ENCODE peak calls at places on chromosome 11, in eight cellular contexts. One of them, this sample, is unnamed.

GRCh38 chr11:85752890-85753581 is 57.9 kb downstream of the SYTL2 start:
- DNase-seq in progenitor cell of endocrine pancreas: no peak
- DNase-seq in GM03348: no peak
- DNase-seq in NCI-H748 treated with DMSO at 0.1 percent for 48 hours: no peak
- DNase-seq in stimulated activated CD8-positive, alpha-beta memory T cell treated with anti-CD3 and anti-CD28 coated beads, Interleukin-2, amount 100 ng/mL, for 48 hours: peak
- DNase-seq in osteocyte: no peak
- DNase-seq in BJ: no peak
- DNase-seq in EH: no peak
- DNase-seq in this sample: no peak

GRCh38 chr11:95705485-95706124 is 84.0 kb downstream of the FAM76B start:
- DNase-seq in progenitor cell of endocrine pancreas: peak
- DNase-seq in GM03348: peak
- DNase-seq in NCI-H748 treated with DMSO at 0.1 percent for 48 hours: peak
- DNase-seq in stimulated activated CD8-positive, alpha-beta memory T cell treated with anti-CD3 and anti-CD28 coated beads, Interleukin-2, amount 100 ng/mL, for 48 hours: peak
- DNase-seq in osteocyte: peak
- DNase-seq in BJ: no peak
- DNase-seq in EH: peak
- DNase-seq in this sample: peak

GRCh38 chr11:83278351-83278750 is 7.8 kb downstream of the CCDC90B start:
- DNase-seq in progenitor cell of endocrine pancreas: no peak
- DNase-seq in GM03348: peak
- DNase-seq in NCI-H748 treated with DMSO at 0.1 percent for 48 hours: no peak
- DNase-seq in stimulated activated CD8-positive, alpha-beta memory T cell treated with anti-CD3 and anti-CD28 coated beads, Interleukin-2, amount 100 ng/mL, for 48 hours: no peak
- DNase-seq in osteocyte: no peak
- DNase-seq in BJ: peak
- DNase-seq in EH: peak
- DNase-seq in this sample: no peak

GRCh38 chr11:64876835-64877341 is 1.5 kb downstream of the EHD1 start:
- DNase-seq in progenitor cell of endocrine pancreas: no peak
- DNase-seq in GM03348: peak
- DNase-seq in NCI-H748 treated with DMSO at 0.1 percent for 48 hours: no peak
- DNase-seq in stimulated activated CD8-positive, alpha-beta memory T cell treated with anti-CD3 and anti-CD28 coated beads, Interleukin-2, amount 100 ng/mL, for 48 hours: no peak
- DNase-seq in osteocyte: no peak
- DNase-seq in BJ: peak
- DNase-seq in EH: peak
- DNase-seq in this sample: no peak

GRCh38 chr11:117588166-117588810 is 208.7 kb downstream of the DSCAML1 start:
- DNase-seq in progenitor cell of endocrine pancreas: no peak
- DNase-seq in GM03348: no peak
- DNase-seq in NCI-H748 treated with DMSO at 0.1 percent for 48 hours: no peak
- DNase-seq in stimulated activated CD8-positive, alpha-beta memory T cell treated with anti-CD3 and anti-CD28 coated beads, Interleukin-2, amount 100 ng/mL, for 48 hours: no peak
- DNase-seq in osteocyte: no peak
- DNase-seq in BJ: no peak
- DNase-seq in EH: no peak
- DNase-seq in this sample: no peak

GRCh38 chr11:43035011-43035564 is 276.7 kb upstream of the API5 start:
- DNase-seq in progenitor cell of endocrine pancreas: no peak
- DNase-seq in GM03348: no peak
- DNase-seq in NCI-H748 treated with DMSO at 0.1 percent for 48 hours: no peak
- DNase-seq in stimulated activated CD8-positive, alpha-beta memory T cell treated with anti-CD3 and anti-CD28 coated beads, Interleukin-2, amount 100 ng/mL, for 48 hours: no peak
- DNase-seq in osteocyte: no peak
- DNase-seq in BJ: no peak
- DNase-seq in EH: no peak
- DNase-seq in this sample: no peak

GRCh38 chr11:30314625-30315024 is 8.3 kb upstream of the ARL14EP start:
- DNase-seq in progenitor cell of endocrine pancreas: no peak
- DNase-seq in GM03348: no peak
- DNase-seq in NCI-H748 treated with DMSO at 0.1 percent for 48 hours: no peak
- DNase-seq in stimulated activated CD8-positive, alpha-beta memory T cell treated with anti-CD3 and anti-CD28 coated beads, Interleukin-2, amount 100 ng/mL, for 48 hours: no peak
- DNase-seq in osteocyte: no peak
- DNase-seq in BJ: no peak
- DNase-seq in EH: no peak
- DNase-seq in this sample: no peak

GRCh38 chr11:10792385-10793068 is 16.2 kb downstream of the EIF4G2 start:
- DNase-seq in progenitor cell of endocrine pancreas: peak
- DNase-seq in GM03348: peak
- DNase-seq in NCI-H748 treated with DMSO at 0.1 percent for 48 hours: peak
- DNase-seq in stimulated activated CD8-positive, alpha-beta memory T cell treated with anti-CD3 and anti-CD28 coated beads, Interleukin-2, amount 100 ng/mL, for 48 hours: peak
- DNase-seq in osteocyte: peak
- DNase-seq in BJ: no peak
- DNase-seq in EH: peak
- DNase-seq in this sample: peak

GRCh38 chr11:93480756-93481155 is 62.4 kb downstream of the SMCO4 start:
- DNase-seq in progenitor cell of endocrine pancreas: no peak
- DNase-seq in GM03348: no peak
- DNase-seq in NCI-H748 treated with DMSO at 0.1 percent for 48 hours: no peak
- DNase-seq in stimulated activated CD8-positive, alpha-beta memory T cell treated with anti-CD3 and anti-CD28 coated beads, Interleukin-2, amount 100 ng/mL, for 48 hours: no peak
- DNase-seq in osteocyte: no peak
- DNase-seq in BJ: no peak
- DNase-seq in EH: no peak
- DNase-seq in this sample: no peak

GRCh38 chr11:57890521-57890920 is 128.9 kb downstream of the CTNND1 start:
- DNase-seq in progenitor cell of endocrine pancreas: no peak
- DNase-seq in GM03348: no peak
- DNase-seq in NCI-H748 treated with DMSO at 0.1 percent for 48 hours: no peak
- DNase-seq in stimulated activated CD8-positive, alpha-beta memory T cell treated with anti-CD3 and anti-CD28 coated beads, Interleukin-2, amount 100 ng/mL, for 48 hours: no peak
- DNase-seq in osteocyte: no peak
- DNase-seq in BJ: no peak
- DNase-seq in EH: no peak
- DNase-seq in this sample: no peak

GRCh38 chr11:102312656-102313055 is 4.6 kb upstream of the BIRC3 start:
- DNase-seq in progenitor cell of endocrine pancreas: no peak
- DNase-seq in GM03348: peak
- DNase-seq in NCI-H748 treated with DMSO at 0.1 percent for 48 hours: no peak
- DNase-seq in stimulated activated CD8-positive, alpha-beta memory T cell treated with anti-CD3 and anti-CD28 coated beads, Interleukin-2, amount 100 ng/mL, for 48 hours: no peak
- DNase-seq in osteocyte: no peak
- DNase-seq in BJ: no peak
- DNase-seq in EH: peak
- DNase-seq in this sample: peak

GRCh38 chr11:86064236-86064803 is 4.6 kb downstream of the PICALM start:
- DNase-seq in progenitor cell of endocrine pancreas: no peak
- DNase-seq in GM03348: no peak
- DNase-seq in NCI-H748 treated with DMSO at 0.1 percent for 48 hours: no peak
- DNase-seq in stimulated activated CD8-positive, alpha-beta memory T cell treated with anti-CD3 and anti-CD28 coated beads, Interleukin-2, amount 100 ng/mL, for 48 hours: no peak
- DNase-seq in osteocyte: no peak
- DNase-seq in BJ: no peak
- DNase-seq in EH: peak
- DNase-seq in this sample: no peak

GRCh38 chr11:104033134-104033533 is 3.3 kb upstream of the DDI1 start:
- DNase-seq in progenitor cell of endocrine pancreas: no peak
- DNase-seq in GM03348: peak
- DNase-seq in NCI-H748 treated with DMSO at 0.1 percent for 48 hours: no peak
- DNase-seq in stimulated activated CD8-positive, alpha-beta memory T cell treated with anti-CD3 and anti-CD28 coated beads, Interleukin-2, amount 100 ng/mL, for 48 hours: no peak
- DNase-seq in osteocyte: no peak
- DNase-seq in BJ: no peak
- DNase-seq in EH: peak
- DNase-seq in this sample: no peak

GRCh38 chr11:128837627-128838026 is 29.5 kb downstream of the KCNJ1 start:
- DNase-seq in progenitor cell of endocrine pancreas: no peak
- DNase-seq in GM03348: no peak
- DNase-seq in NCI-H748 treated with DMSO at 0.1 percent for 48 hours: no peak
- DNase-seq in stimulated activated CD8-positive, alpha-beta memory T cell treated with anti-CD3 and anti-CD28 coated beads, Interleukin-2, amount 100 ng/mL, for 48 hours: no peak
- DNase-seq in osteocyte: no peak
- DNase-seq in BJ: no peak
- DNase-seq in EH: no peak
- DNase-seq in this sample: no peak

GRCh38 chr11:46348566-46348981 is 1.3 kb downstream of the DGKZ start:
- DNase-seq in progenitor cell of endocrine pancreas: no peak
- DNase-seq in GM03348: no peak
- DNase-seq in NCI-H748 treated with DMSO at 0.1 percent for 48 hours: no peak
- DNase-seq in stimulated activated CD8-positive, alpha-beta memory T cell treated with anti-CD3 and anti-CD28 coated beads, Interleukin-2, amount 100 ng/mL, for 48 hours: no peak
- DNase-seq in osteocyte: no peak
- DNase-seq in BJ: no peak
- DNase-seq in EH: no peak
- DNase-seq in this sample: no peak

GRCh38 chr11:69487391-69487790 is 5.9 kb downstream of the LINC01488 start:
- DNase-seq in progenitor cell of endocrine pancreas: no peak
- DNase-seq in GM03348: no peak
- DNase-seq in NCI-H748 treated with DMSO at 0.1 percent for 48 hours: no peak
- DNase-seq in stimulated activated CD8-positive, alpha-beta memory T cell treated with anti-CD3 and anti-CD28 coated beads, Interleukin-2, amount 100 ng/mL, for 48 hours: no peak
- DNase-seq in osteocyte: no peak
- DNase-seq in BJ: no peak
- DNase-seq in EH: no peak
- DNase-seq in this sample: no peak

GRCh38 chr11:127056338-127056971 is 55.9 kb upstream of the KIRREL3 start:
- DNase-seq in progenitor cell of endocrine pancreas: no peak
- DNase-seq in GM03348: peak
- DNase-seq in NCI-H748 treated with DMSO at 0.1 percent for 48 hours: no peak
- DNase-seq in stimulated activated CD8-positive, alpha-beta memory T cell treated with anti-CD3 and anti-CD28 coated beads, Interleukin-2, amount 100 ng/mL, for 48 hours: no peak
- DNase-seq in osteocyte: no peak
- DNase-seq in BJ: no peak
- DNase-seq in EH: peak
- DNase-seq in this sample: no peak

GRCh38 chr11:117010808-117011540 is 87.3 kb downstream of the SIK3 start:
- DNase-seq in progenitor cell of endocrine pancreas: no peak
- DNase-seq in GM03348: peak
- DNase-seq in NCI-H748 treated with DMSO at 0.1 percent for 48 hours: no peak
- DNase-seq in stimulated activated CD8-positive, alpha-beta memory T cell treated with anti-CD3 and anti-CD28 coated beads, Interleukin-2, amount 100 ng/mL, for 48 hours: no peak
- DNase-seq in osteocyte: no peak
- DNase-seq in BJ: peak
- DNase-seq in EH: peak
- DNase-seq in this sample: no peak

GRCh38 chr11:130340671-130341319 is 26.1 kb upstream of the ZBTB44 start:
- DNase-seq in progenitor cell of endocrine pancreas: no peak
- DNase-seq in GM03348: no peak
- DNase-seq in NCI-H748 treated with DMSO at 0.1 percent for 48 hours: no peak
- DNase-seq in stimulated activated CD8-positive, alpha-beta memory T cell treated with anti-CD3 and anti-CD28 coated beads, Interleukin-2, amount 100 ng/mL, for 48 hours: no peak
- DNase-seq in osteocyte: no peak
- DNase-seq in BJ: no peak
- DNase-seq in EH: no peak
- DNase-seq in this sample: no peak

GRCh38 chr11:6703247-6704063 is 20.3 kb upstream of the MRPL17 start:
- DNase-seq in progenitor cell of endocrine pancreas: no peak
- DNase-seq in GM03348: peak
- DNase-seq in NCI-H748 treated with DMSO at 0.1 percent for 48 hours: peak
- DNase-seq in stimulated activated CD8-positive, alpha-beta memory T cell treated with anti-CD3 and anti-CD28 coated beads, Interleukin-2, amount 100 ng/mL, for 48 hours: no peak
- DNase-seq in osteocyte: no peak
- DNase-seq in BJ: no peak
- DNase-seq in EH: peak
- DNase-seq in this sample: no peak

GRCh38 chr11:8597182-8597581 is 3.2 kb upstream of the STK33 start:
- DNase-seq in progenitor cell of endocrine pancreas: no peak
- DNase-seq in GM03348: peak
- DNase-seq in NCI-H748 treated with DMSO at 0.1 percent for 48 hours: peak
- DNase-seq in stimulated activated CD8-positive, alpha-beta memory T cell treated with anti-CD3 and anti-CD28 coated beads, Interleukin-2, amount 100 ng/mL, for 48 hours: no peak
- DNase-seq in osteocyte: no peak
- DNase-seq in BJ: no peak
- DNase-seq in EH: peak
- DNase-seq in this sample: peak

GRCh38 chr11:66880484-66881211 is 23.8 kb downstream of the LRFN4 start:
- DNase-seq in progenitor cell of endocrine pancreas: no peak
- DNase-seq in GM03348: no peak
- DNase-seq in NCI-H748 treated with DMSO at 0.1 percent for 48 hours: peak
- DNase-seq in stimulated activated CD8-positive, alpha-beta memory T cell treated with anti-CD3 and anti-CD28 coated beads, Interleukin-2, amount 100 ng/mL, for 48 hours: no peak
- DNase-seq in osteocyte: no peak
- DNase-seq in BJ: no peak
- DNase-seq in EH: no peak
- DNase-seq in this sample: peak

GRCh38 chr11:97890466-97890865 is 1130.3 kb upstream of the CNTN5 start:
- DNase-seq in progenitor cell of endocrine pancreas: no peak
- DNase-seq in GM03348: no peak
- DNase-seq in NCI-H748 treated with DMSO at 0.1 percent for 48 hours: no peak
- DNase-seq in stimulated activated CD8-positive, alpha-beta memory T cell treated with anti-CD3 and anti-CD28 coated beads, Interleukin-2, amount 100 ng/mL, for 48 hours: no peak
- DNase-seq in osteocyte: no peak
- DNase-seq in BJ: no peak
- DNase-seq in EH: no peak
- DNase-seq in this sample: no peak

GRCh38 chr11:10443152-10443551 is 11.9 kb upstream of the AMPD3 start:
- DNase-seq in progenitor cell of endocrine pancreas: no peak
- DNase-seq in GM03348: no peak
- DNase-seq in NCI-H748 treated with DMSO at 0.1 percent for 48 hours: no peak
- DNase-seq in stimulated activated CD8-positive, alpha-beta memory T cell treated with anti-CD3 and anti-CD28 coated beads, Interleukin-2, amount 100 ng/mL, for 48 hours: no peak
- DNase-seq in osteocyte: no peak
- DNase-seq in BJ: no peak
- DNase-seq in EH: no peak
- DNase-seq in this sample: no peak

GRCh38 chr11:13222285-13222684 is 55.3 kb upstream of the BMAL1 start:
- DNase-seq in progenitor cell of endocrine pancreas: no peak
- DNase-seq in GM03348: no peak
- DNase-seq in NCI-H748 treated with DMSO at 0.1 percent for 48 hours: no peak
- DNase-seq in stimulated activated CD8-positive, alpha-beta memory T cell treated with anti-CD3 and anti-CD28 coated beads, Interleukin-2, amount 100 ng/mL, for 48 hours: no peak
- DNase-seq in osteocyte: no peak
- DNase-seq in BJ: no peak
- DNase-seq in EH: peak
- DNase-seq in this sample: no peak

GRCh38 chr11:34358258-34358665 is 452 bp upstream of the ABTB2 start:
- DNase-seq in progenitor cell of endocrine pancreas: peak
- DNase-seq in GM03348: peak
- DNase-seq in NCI-H748 treated with DMSO at 0.1 percent for 48 hours: peak
- DNase-seq in stimulated activated CD8-positive, alpha-beta memory T cell treated with anti-CD3 and anti-CD28 coated beads, Interleukin-2, amount 100 ng/mL, for 48 hours: peak
- DNase-seq in osteocyte: no peak
- DNase-seq in BJ: no peak
- DNase-seq in EH: peak
- DNase-seq in this sample: peak

GRCh38 chr11:11669447-11669846 is 47.6 kb upstream of the GALNT18 start:
- DNase-seq in progenitor cell of endocrine pancreas: no peak
- DNase-seq in GM03348: no peak
- DNase-seq in NCI-H748 treated with DMSO at 0.1 percent for 48 hours: no peak
- DNase-seq in stimulated activated CD8-positive, alpha-beta memory T cell treated with anti-CD3 and anti-CD28 coated beads, Interleukin-2, amount 100 ng/mL, for 48 hours: no peak
- DNase-seq in osteocyte: no peak
- DNase-seq in BJ: no peak
- DNase-seq in EH: no peak
- DNase-seq in this sample: no peak

GRCh38 chr11:57424802-57425564 is 1.9 kb downstream of the SLC43A3 start:
- DNase-seq in progenitor cell of endocrine pancreas: no peak
- DNase-seq in GM03348: peak
- DNase-seq in NCI-H748 treated with DMSO at 0.1 percent for 48 hours: no peak
- DNase-seq in stimulated activated CD8-positive, alpha-beta memory T cell treated with anti-CD3 and anti-CD28 coated beads, Interleukin-2, amount 100 ng/mL, for 48 hours: peak
- DNase-seq in osteocyte: no peak
- DNase-seq in BJ: peak
- DNase-seq in EH: peak
- DNase-seq in this sample: no peak

GRCh38 chr11:77084581-77085191 is 17.9 kb downstream of the CAPN5 start:
- DNase-seq in progenitor cell of endocrine pancreas: no peak
- DNase-seq in GM03348: no peak
- DNase-seq in NCI-H748 treated with DMSO at 0.1 percent for 48 hours: no peak
- DNase-seq in stimulated activated CD8-positive, alpha-beta memory T cell treated with anti-CD3 and anti-CD28 coated beads, Interleukin-2, amount 100 ng/mL, for 48 hours: no peak
- DNase-seq in osteocyte: no peak
- DNase-seq in BJ: no peak
- DNase-seq in EH: no peak
- DNase-seq in this sample: no peak

This sample was measured in NCI-H774.